ENCODE peak calls at places on chromosomes 11 and 22, in six cellular contexts. One of them, this sample, is unnamed.

GRCh38 chr11:7871056-7871455 is 60.0 kb downstream of the OR10A6 start:
- DNase-seq in AG04450: no peak
- DNase-seq in fibroblast of lung: peak; percentile 17
- DNase-seq in fibroblast of mammary gland: peak; percentile 47
- DNase-seq in mammary epithelial cell: peak; percentile 55
- DNase-seq in cardiac fibroblast: peak; percentile 65
- DNase-seq in this sample: peak; percentile 61

GRCh38 chr22:27207907-27208306 is 550.5 kb downstream of the MIAT start:
- DNase-seq in AG04450: no peak
- DNase-seq in fibroblast of lung: no peak
- DNase-seq in fibroblast of mammary gland: peak; percentile 44
- DNase-seq in mammary epithelial cell: peak; percentile 43
- DNase-seq in cardiac fibroblast: peak; percentile 87
- DNase-seq in this sample: peak; percentile 43

GRCh38 chr11:1922411-1923113 is 3.1 kb downstream of the TNNT3 start:
- DNase-seq in AG04450: no peak
- DNase-seq in fibroblast of lung: no peak
- DNase-seq in fibroblast of mammary gland: no peak
- DNase-seq in mammary epithelial cell: no peak
- DNase-seq in cardiac fibroblast: no peak
- DNase-seq in this sample: no peak

GRCh38 chr11:116412118-116412889 is 360.5 kb downstream of the BUD13 start:
- DNase-seq in AG04450: no peak
- DNase-seq in fibroblast of lung: no peak
- DNase-seq in fibroblast of mammary gland: no peak
- DNase-seq in mammary epithelial cell: no peak
- DNase-seq in cardiac fibroblast: no peak
- DNase-seq in this sample: no peak

GRCh38 chr11:73401217-73401923 is 25.2 kb downstream of the RELT start:
- DNase-seq in AG04450: no peak
- DNase-seq in fibroblast of lung: no peak
- DNase-seq in fibroblast of mammary gland: peak; percentile 49
- DNase-seq in mammary epithelial cell: no peak
- DNase-seq in cardiac fibroblast: peak; percentile 35
- DNase-seq in this sample: no peak

GRCh38 chr11:83063073-83063754 is 8.5 kb downstream of the RAB30 start:
- DNase-seq in AG04450: no peak
- DNase-seq in fibroblast of lung: no peak
- DNase-seq in fibroblast of mammary gland: peak; percentile 66
- DNase-seq in mammary epithelial cell: no peak
- DNase-seq in cardiac fibroblast: peak; percentile 78
- DNase-seq in this sample: peak; percentile 60

GRCh38 chr22:33869946-33870345 is 50.3 kb downstream of the LARGE1 start:
- DNase-seq in AG04450: no peak
- DNase-seq in fibroblast of lung: peak; percentile 65
- DNase-seq in fibroblast of mammary gland: peak; percentile 18
- DNase-seq in mammary epithelial cell: no peak
- DNase-seq in cardiac fibroblast: no peak
- DNase-seq in this sample: no peak

GRCh38 chr11:120350637-120351036 is 14.4 kb downstream of the ARHGEF12 start:
- DNase-seq in AG04450: no peak
- DNase-seq in fibroblast of lung: no peak
- DNase-seq in fibroblast of mammary gland: no peak
- DNase-seq in mammary epithelial cell: no peak
- DNase-seq in cardiac fibroblast: no peak
- DNase-seq in this sample: no peak

GRCh38 chr11:128802358-128802981 is 64.6 kb downstream of the KCNJ1 start:
- DNase-seq in AG04450: no peak
- DNase-seq in fibroblast of lung: peak; percentile 15
- DNase-seq in fibroblast of mammary gland: no peak
- DNase-seq in mammary epithelial cell: peak; percentile 26
- DNase-seq in cardiac fibroblast: peak; percentile 41
- DNase-seq in this sample: peak; percentile 42

GRCh38 chr11:72085836-72086475 is 5.3 kb downstream of the LRRC51 start:
- DNase-seq in AG04450: no peak
- DNase-seq in fibroblast of lung: no peak
- DNase-seq in fibroblast of mammary gland: no peak
- DNase-seq in mammary epithelial cell: no peak
- DNase-seq in cardiac fibroblast: no peak
- DNase-seq in this sample: no peak

GRCh38 chr11:102322560-102322959 is 5.3 kb downstream of the BIRC3 start:
- DNase-seq in AG04450: no peak
- DNase-seq in fibroblast of lung: no peak
- DNase-seq in fibroblast of mammary gland: no peak
- DNase-seq in mammary epithelial cell: no peak
- DNase-seq in cardiac fibroblast: no peak
- DNase-seq in this sample: no peak

GRCh38 chr11:103529217-103529684 is 420.0 kb downstream of the DYNC2H1 start:
- DNase-seq in AG04450: no peak
- DNase-seq in fibroblast of lung: peak; percentile 52
- DNase-seq in fibroblast of mammary gland: peak; percentile 97
- DNase-seq in mammary epithelial cell: peak; percentile 62
- DNase-seq in cardiac fibroblast: peak; percentile 90
- DNase-seq in this sample: peak; percentile 63

DNA sequence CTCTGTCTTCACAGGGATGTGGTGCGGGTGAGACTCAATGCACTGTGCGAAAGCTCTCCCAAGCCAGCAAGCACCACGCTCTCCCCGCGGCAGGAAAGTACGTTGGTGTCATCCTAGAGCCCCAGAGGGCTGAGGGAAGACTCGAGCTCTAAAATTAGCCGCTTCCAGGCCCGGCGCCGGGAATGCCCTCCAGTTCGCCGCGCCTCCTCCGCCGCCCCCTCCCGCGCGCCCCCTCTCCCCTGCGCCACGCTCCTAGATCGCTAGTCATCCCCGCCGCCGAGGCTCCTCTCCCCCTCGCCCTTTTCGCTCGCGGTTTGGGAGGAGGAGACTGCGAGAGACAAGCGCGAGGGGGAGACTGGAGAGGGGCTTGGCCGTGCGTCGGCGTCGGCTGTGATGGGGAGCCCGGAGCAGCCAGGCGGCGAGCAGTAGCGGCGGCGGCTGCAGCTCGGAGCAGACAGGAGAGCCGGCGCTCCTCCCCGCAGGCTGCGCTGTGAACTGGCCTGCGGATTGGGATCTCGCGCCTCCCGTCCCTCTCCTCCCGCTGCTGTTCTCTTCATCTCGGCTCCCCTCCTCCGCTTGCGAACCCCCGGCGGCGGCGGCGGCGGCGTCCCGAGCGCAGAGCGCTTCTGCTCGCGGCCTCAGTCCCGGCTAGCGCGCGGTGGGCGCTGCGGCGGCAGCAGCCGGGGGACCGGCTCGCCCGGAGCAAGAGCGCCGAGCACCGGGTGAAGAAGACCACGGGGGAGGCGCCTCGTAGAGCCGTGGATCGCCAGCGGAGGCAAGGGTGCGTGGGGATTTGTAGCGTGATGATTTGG is at the start of gene FAT3:
- DNase-seq in AG04450: peak; percentile 4
- DNase-seq in fibroblast of lung: peak; percentile 70
- DNase-seq in fibroblast of mammary gland: peak; percentile 12
- DNase-seq in mammary epithelial cell: peak; percentile 26
- DNase-seq in cardiac fibroblast: peak; percentile 37
- DNase-seq in this sample: peak; percentile 39
- H3K4me3 ChIP-seq in AG04450: peak within 1 kb of the TSS; percentile 52
- H3K4me3 ChIP-seq in fibroblast of lung: peak within 1 kb of the TSS; percentile 60
- H3K4me3 ChIP-seq in fibroblast of mammary gland: no peak within 1 kb of the TSS
- H3K4me3 ChIP-seq in mammary epithelial cell: no peak within 1 kb of the TSS
- H3K4me3 ChIP-seq in cardiac fibroblast: peak within 1 kb of the TSS; percentile 42
- H3K4me3 ChIP-seq in this sample: peak within 1 kb of the TSS; percentile 34

DNA sequence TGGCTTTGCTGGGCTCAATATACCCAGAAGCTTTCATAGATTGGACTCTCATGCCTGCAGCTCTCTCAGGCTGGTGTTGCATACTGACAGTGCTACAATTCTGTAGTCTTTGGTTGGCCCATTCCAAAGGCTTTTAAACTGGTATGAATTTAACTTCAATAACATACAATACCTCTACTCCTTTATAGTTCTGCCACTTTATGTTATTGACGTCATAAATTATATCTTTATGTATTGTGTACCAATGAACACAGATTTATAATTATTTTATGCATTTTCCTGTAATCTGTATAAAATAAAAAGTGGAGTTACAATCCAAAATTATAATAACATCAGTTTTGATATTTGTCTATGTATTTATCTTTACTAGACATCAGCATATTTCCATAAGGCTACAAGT is 16.2 kb downstream of the PATE2 start:
- DNase-seq in AG04450: no peak
- DNase-seq in fibroblast of lung: no peak
- DNase-seq in fibroblast of mammary gland: no peak
- DNase-seq in mammary epithelial cell: no peak
- DNase-seq in cardiac fibroblast: no peak
- DNase-seq in this sample: no peak
- H3K4me3 ChIP-seq in AG04450: no peak overlapping the region
- H3K4me3 ChIP-seq in fibroblast of lung: no peak overlapping the region
- H3K4me3 ChIP-seq in fibroblast of mammary gland: no peak overlapping the region
- H3K4me3 ChIP-seq in mammary epithelial cell: no peak overlapping the region
- H3K4me3 ChIP-seq in cardiac fibroblast: no peak overlapping the region
- H3K4me3 ChIP-seq in this sample: no peak overlapping the region

GRCh38 chr11:69704508-69705245 is 855 bp upstream of the FGF19 start:
- DNase-seq in AG04450: no peak
- DNase-seq in fibroblast of lung: no peak
- DNase-seq in fibroblast of mammary gland: no peak
- DNase-seq in mammary epithelial cell: no peak
- DNase-seq in cardiac fibroblast: peak; percentile 8
- DNase-seq in this sample: peak; percentile 11

GRCh38 chr11:69702769-69703510 is 882 bp downstream of the FGF19 start:
- DNase-seq in AG04450: no peak
- DNase-seq in fibroblast of lung: no peak
- DNase-seq in fibroblast of mammary gland: no peak
- DNase-seq in mammary epithelial cell: no peak
- DNase-seq in cardiac fibroblast: no peak
- DNase-seq in this sample: no peak

GRCh38 chr11:69700278-69701140 is 3.3 kb downstream of the FGF19 start:
- DNase-seq in AG04450: no peak
- DNase-seq in fibroblast of lung: peak; percentile 72
- DNase-seq in fibroblast of mammary gland: peak; percentile 38
- DNase-seq in mammary epithelial cell: no peak
- DNase-seq in cardiac fibroblast: peak; percentile 70
- DNase-seq in this sample: peak; percentile 72

GRCh38 chr11:69703711-69704507 is at the start of gene FGF19:
- DNase-seq in AG04450: no peak
- DNase-seq in fibroblast of lung: no peak
- DNase-seq in fibroblast of mammary gland: no peak
- DNase-seq in mammary epithelial cell: peak; percentile 22
- DNase-seq in cardiac fibroblast: no peak
- DNase-seq in this sample: no peak

DNA sequence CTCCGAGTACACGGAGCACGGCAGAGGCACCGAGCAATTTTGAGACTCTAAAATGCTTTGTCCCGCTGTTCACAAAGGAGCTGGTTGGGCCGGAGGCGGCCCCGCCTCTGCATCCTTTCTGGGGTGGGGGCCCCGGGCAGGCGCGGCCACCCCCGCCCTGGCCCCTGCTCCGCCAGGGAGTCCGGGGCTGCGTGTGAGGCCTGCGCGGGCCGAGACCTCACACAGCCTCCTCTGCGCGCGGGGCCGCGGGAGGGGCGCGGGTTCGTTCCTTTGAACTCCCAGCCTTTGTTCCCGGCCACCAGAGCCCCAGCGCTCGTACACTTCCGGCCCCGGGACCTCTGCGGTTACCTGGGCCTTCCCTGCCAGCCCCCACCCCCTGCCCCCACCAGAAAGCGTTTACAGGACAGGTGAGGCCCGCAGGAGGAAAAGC is 1.6 kb downstream of the FGF19 start:
- DNase-seq in AG04450: no peak
- DNase-seq in fibroblast of lung: no peak
- DNase-seq in fibroblast of mammary gland: no peak
- DNase-seq in mammary epithelial cell: no peak
- DNase-seq in cardiac fibroblast: no peak
- DNase-seq in this sample: no peak
- H3K4me3 ChIP-seq in AG04450: no peak overlapping the region
- H3K4me3 ChIP-seq in fibroblast of lung: no peak overlapping the region
- H3K4me3 ChIP-seq in fibroblast of mammary gland: no peak overlapping the region
- H3K4me3 ChIP-seq in mammary epithelial cell: no peak overlapping the region
- H3K4me3 ChIP-seq in cardiac fibroblast: no peak overlapping the region
- H3K4me3 ChIP-seq in this sample: no peak overlapping the region

GRCh38 chr11:133947298-133947905 is 9.4 kb downstream of the IGSF9B start:
- DNase-seq in AG04450: no peak
- DNase-seq in fibroblast of lung: peak; percentile 29
- DNase-seq in fibroblast of mammary gland: peak; percentile 40
- DNase-seq in mammary epithelial cell: peak; percentile 21
- DNase-seq in cardiac fibroblast: peak; percentile 44
- DNase-seq in this sample: peak; percentile 50

GRCh38 chr11:133943950-133944698 is 12.6 kb downstream of the IGSF9B start:
- DNase-seq in AG04450: no peak
- DNase-seq in fibroblast of lung: no peak
- DNase-seq in fibroblast of mammary gland: no peak
- DNase-seq in mammary epithelial cell: no peak
- DNase-seq in cardiac fibroblast: no peak
- DNase-seq in this sample: no peak

GRCh38 chr11:133946018-133946417 is 10.8 kb downstream of the IGSF9B start:
- DNase-seq in AG04450: no peak
- DNase-seq in fibroblast of lung: no peak
- DNase-seq in fibroblast of mammary gland: no peak
- DNase-seq in mammary epithelial cell: no peak
- DNase-seq in cardiac fibroblast: no peak
- DNase-seq in this sample: no peak

GRCh38 chr11:133946541-133947297 is 10.0 kb downstream of the IGSF9B start:
- DNase-seq in AG04450: no peak
- DNase-seq in fibroblast of lung: no peak
- DNase-seq in fibroblast of mammary gland: no peak
- DNase-seq in mammary epithelial cell: no peak
- DNase-seq in cardiac fibroblast: no peak
- DNase-seq in this sample: no peak

GRCh38 chr11:133945087-133945974 is 11.4 kb downstream of the IGSF9B start:
- DNase-seq in AG04450: no peak
- DNase-seq in fibroblast of lung: no peak
- DNase-seq in fibroblast of mammary gland: peak; percentile 73
- DNase-seq in mammary epithelial cell: peak; percentile 14
- DNase-seq in cardiac fibroblast: peak; percentile 8
- DNase-seq in this sample: peak; percentile 37
- H3K4me3 ChIP-seq in AG04450: no peak overlapping the region
- H3K4me3 ChIP-seq in fibroblast of lung: no peak overlapping the region
- H3K4me3 ChIP-seq in fibroblast of mammary gland: no peak overlapping the region
- H3K4me3 ChIP-seq in mammary epithelial cell: no peak overlapping the region
- H3K4me3 ChIP-seq in cardiac fibroblast: no peak overlapping the region
- H3K4me3 ChIP-seq in this sample: no peak overlapping the region

DNA sequence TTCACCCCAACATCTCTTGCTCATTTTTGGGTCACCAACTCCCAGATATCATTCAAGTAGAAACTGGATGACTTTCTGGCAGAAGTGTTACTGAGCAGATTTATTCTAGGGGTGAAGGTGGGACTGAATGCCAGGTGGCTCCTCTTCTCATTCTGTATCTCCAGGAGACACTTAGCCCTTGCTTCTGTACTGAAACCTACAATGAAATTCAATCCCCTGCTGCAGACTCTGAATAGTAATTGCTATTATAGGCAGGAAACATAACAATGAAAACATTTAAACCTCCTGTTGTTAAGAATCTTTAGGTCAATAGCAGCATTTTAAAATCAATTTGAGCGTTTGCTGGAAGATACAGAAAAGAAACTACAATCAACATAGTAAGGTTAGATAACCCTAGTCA is 879.4 kb upstream of the TENM4 start:
- DNase-seq in AG04450: no peak
- DNase-seq in fibroblast of lung: no peak
- DNase-seq in fibroblast of mammary gland: no peak
- DNase-seq in mammary epithelial cell: no peak
- DNase-seq in cardiac fibroblast: no peak
- DNase-seq in this sample: no peak
- H3K4me3 ChIP-seq in AG04450: no peak overlapping the region
- H3K4me3 ChIP-seq in fibroblast of lung: no peak overlapping the region
- H3K4me3 ChIP-seq in fibroblast of mammary gland: no peak overlapping the region
- H3K4me3 ChIP-seq in mammary epithelial cell: no peak overlapping the region
- H3K4me3 ChIP-seq in cardiac fibroblast: no peak overlapping the region
- H3K4me3 ChIP-seq in this sample: no peak overlapping the region

GRCh38 chr11:66313321-66314185 is 3.3 kb downstream of the CD248 start:
- DNase-seq in AG04450: no peak
- DNase-seq in fibroblast of lung: peak; percentile 42
- DNase-seq in fibroblast of mammary gland: peak; percentile 59
- DNase-seq in mammary epithelial cell: no peak
- DNase-seq in cardiac fibroblast: peak; percentile 38
- DNase-seq in this sample: peak; percentile 32
- H3K4me3 ChIP-seq in AG04450: peak overlapping the region; percentile 87
- H3K4me3 ChIP-seq in fibroblast of lung: peak overlapping the region; percentile 90
- H3K4me3 ChIP-seq in fibroblast of mammary gland: peak overlapping the region; percentile 63
- H3K4me3 ChIP-seq in mammary epithelial cell: peak overlapping the region; percentile 26
- H3K4me3 ChIP-seq in cardiac fibroblast: peak overlapping the region; percentile 63
- H3K4me3 ChIP-seq in this sample: peak overlapping the region; percentile 60